ENCODE peak calls at places on chromosome 15, in four cellular contexts. M is HepG2, P is upper lobe of left lung, Z is right lobe of liver. S is an unnamed sample.

GRCh38 chr15:96345560-96346389 is 15.3 kb downstream of the NR2F2 start:
- DNase-seq in Z (peak; percentile 74), M (peak; percentile 47), P (peak; percentile 49), S (peak; percentile 67)

GRCh38 chr15:42915654-42916053 is 4.9 kb downstream of the TTBK2 start:
- DNase-seq in M (no peak), Z (no peak), P (no peak), S (no peak)

GRCh38 chr15:63420333-63420741 is 38.7 kb upstream of the CA12 start:
- DNase-seq in P (no peak), Z (peak; percentile 16), M (no peak), S (no peak)

GRCh38 chr15:66846031-66846430 is 144.0 kb downstream of the SMAD6 start:
- DNase-seq in M (no peak), Z (no peak), P (no peak), S (no peak)

GRCh38 chr15:68794869-68795268 is 25.8 kb downstream of the ANP32A start:
- DNase-seq in Z (no peak), P (no peak), M (peak; percentile 20), S (no peak)

GRCh38 chr15:96416934-96417759 is 86.6 kb downstream of the NR2F2 start:
- DNase-seq in M (no peak), Z (no peak), P (no peak), S (no peak)

GRCh38 chr15:100107151-100107550 is 234.6 kb downstream of the ADAMTS17 start:
- DNase-seq in P (no peak), Z (peak; percentile 24), M (no peak), S (no peak)

GRCh38 chr15:98154863-98155262 is 194.4 kb downstream of the ARRDC4 start:
- DNase-seq in M (no peak), P (no peak), Z (no peak), S (no peak)

GRCh38 chr15:71294636-71295241 is 179.5 kb downstream of the THSD4 start:
- DNase-seq in M (no peak), P (no peak), Z (peak; percentile 84), S (no peak)

GRCh38 chr15:64050281-64051092 is 4.2 kb upstream of the DAPK2 start:
- DNase-seq in P (peak; percentile 75), Z (peak; percentile 51), M (peak; percentile 46), S (no peak)

GRCh38 chr15:53978248-53978906 is at the start of gene UNC13C:
- DNase-seq in M (peak; percentile 1), P (peak; percentile 30), Z (no peak), S (peak; percentile 39)

GRCh38 chr15:82810061-82810862 is 834 bp downstream of the WHAMM start:
- DNase-seq in Z (peak; percentile 58), P (peak; percentile 26), M (peak; percentile 39), S (no peak)

GRCh38 chr15:71588746-71589145 is 221.6 kb upstream of the NR2E3 start:
- DNase-seq in M (peak; percentile 10), Z (no peak), P (no peak), S (no peak)

GRCh38 chr15:48388937-48389309 is 57.7 kb downstream of the DUT start:
- DNase-seq in Z (no peak), M (no peak), P (no peak), S (no peak)

GRCh38 chr15:98070132-98070531 is 109.6 kb downstream of the ARRDC4 start:
- DNase-seq in M (no peak), P (no peak), Z (no peak), S (no peak)

GRCh38 chr15:29471757-29472156 is 202.1 kb upstream of the NSMCE3 start:
- DNase-seq in P (no peak), M (no peak), Z (no peak), S (no peak)

GRCh38 chr15:72237286-72238224 is 6.6 kb upstream of the PKM start:
- DNase-seq in Z (no peak), P (peak; percentile 80), M (peak; percentile 85), S (peak; percentile 64)

GRCh38 chr15:99907698-99908097 is 174.5 kb upstream of the LYSMD4 start:
- DNase-seq in M (no peak), P (no peak), Z (no peak), S (no peak)

GRCh38 chr15:71397377-71397776 is 282.1 kb downstream of the THSD4 start:
- DNase-seq in M (no peak), P (peak; percentile 57), Z (no peak), S (no peak)

GRCh38 chr15:95291878-95292472 is 1038.5 kb upstream of the NR2F2 start:
- DNase-seq in M (peak; percentile 28), Z (no peak), P (no peak), S (no peak)

GRCh38 chr15:66748320-66748779 is 46.3 kb downstream of the SMAD6 start:
- DNase-seq in P (no peak), Z (no peak), M (no peak), S (no peak)

GRCh38 chr15:40016224-40016865 is 22.6 kb downstream of the SRP14 start:
- DNase-seq in Z (no peak), P (no peak), M (no peak), S (no peak)

GRCh38 chr15:72306211-72306785 is 13.7 kb downstream of the CELF6 start:
- DNase-seq in M (no peak), P (no peak), Z (peak; percentile 44), S (no peak)

GRCh38 chr15:101804375-101804774 is 1.1 kb downstream of the OR4F6 start:
- DNase-seq in P (no peak), Z (no peak), M (no peak), S (no peak)

GRCh38 chr15:66961407-66961884 is 104.0 kb upstream of the SMAD3 start:
- DNase-seq in P (no peak), M (no peak), Z (no peak), S (no peak)

GRCh38 chr15:58229297-58229768 is 91.2 kb downstream of the AQP9 start:
- DNase-seq in M (peak; percentile 47), Z (no peak), P (no peak), S (no peak)

GRCh38 chr15:52082197-52083036 is 30.2 kb downstream of the BCL2L10 start:
- DNase-seq in P (no peak), M (no peak), Z (no peak), S (no peak)

GRCh38 chr15:25830844-25831443 is 32.2 kb downstream of the ATP10A start:
- DNase-seq in P (no peak), M (no peak), Z (no peak), S (no peak)

GRCh38 chr15:99931703-99932603 is 198.7 kb upstream of the LYSMD4 start:
- DNase-seq in Z (no peak), P (no peak), M (no peak), S (no peak)

GRCh38 chr15:99998661-99999101 is 265.4 kb upstream of the LYSMD4 start:
- DNase-seq in Z (no peak), M (no peak), P (no peak), S (no peak)

GRCh38 chr15:25228261-25228660 is 210.6 kb downstream of the UBE3A start:
- DNase-seq in Z (no peak), M (no peak), P (no peak), S (no peak)

GRCh38 chr15:50884583-50884982 is 23.9 kb upstream of the AP4E1 start:
- DNase-seq in P (no peak), Z (no peak), M (no peak), S (no peak)

GRCh38 chr15:42091753-42092665 is 2.4 kb downstream of the PLA2G4D start:
- DNase-seq in P (no peak), M (peak; percentile 72), Z (no peak), S (no peak)

GRCh38 chr15:92652576-92652966 is 3.0 kb downstream of the FAM174B start:
- DNase-seq in P (no peak), M (no peak), Z (peak; percentile 24), S (no peak)
- H3K27ac ChIP-seq in P (no peak overlapping the region), M (no peak overlapping the region), Z (no peak overlapping the region), S (no peak overlapping the region)

DNA sequence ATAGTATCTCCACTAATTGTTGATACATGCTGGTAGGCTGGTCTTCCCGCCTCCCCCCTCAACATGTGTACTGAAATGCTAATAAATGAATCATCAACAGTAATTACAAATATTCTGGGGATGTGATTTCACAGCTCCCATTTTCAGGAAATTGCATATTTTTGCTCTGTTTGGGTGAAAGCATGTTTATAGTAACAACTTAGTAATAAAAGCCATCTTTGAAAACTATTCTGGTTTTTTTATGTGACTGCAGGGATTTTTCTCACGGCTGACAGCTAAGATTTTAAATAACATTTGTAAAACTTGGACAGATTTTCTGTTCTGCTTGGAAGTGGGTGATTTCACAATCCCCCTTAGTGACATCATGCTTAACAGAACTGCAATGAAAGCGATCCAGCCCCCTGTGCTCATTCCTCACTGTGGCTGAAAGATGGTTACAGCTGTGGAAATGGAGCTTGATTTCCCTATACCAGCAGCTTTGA is 25.6 kb upstream of the FAM174B start:
- DNase-seq in P (no peak), Z (no peak), M (no peak), S (peak; percentile 21)
- H3K4me3 ChIP-seq in P (no peak overlapping the region), Z (no peak overlapping the region), M (no peak overlapping the region), S (no peak overlapping the region)

DNA sequence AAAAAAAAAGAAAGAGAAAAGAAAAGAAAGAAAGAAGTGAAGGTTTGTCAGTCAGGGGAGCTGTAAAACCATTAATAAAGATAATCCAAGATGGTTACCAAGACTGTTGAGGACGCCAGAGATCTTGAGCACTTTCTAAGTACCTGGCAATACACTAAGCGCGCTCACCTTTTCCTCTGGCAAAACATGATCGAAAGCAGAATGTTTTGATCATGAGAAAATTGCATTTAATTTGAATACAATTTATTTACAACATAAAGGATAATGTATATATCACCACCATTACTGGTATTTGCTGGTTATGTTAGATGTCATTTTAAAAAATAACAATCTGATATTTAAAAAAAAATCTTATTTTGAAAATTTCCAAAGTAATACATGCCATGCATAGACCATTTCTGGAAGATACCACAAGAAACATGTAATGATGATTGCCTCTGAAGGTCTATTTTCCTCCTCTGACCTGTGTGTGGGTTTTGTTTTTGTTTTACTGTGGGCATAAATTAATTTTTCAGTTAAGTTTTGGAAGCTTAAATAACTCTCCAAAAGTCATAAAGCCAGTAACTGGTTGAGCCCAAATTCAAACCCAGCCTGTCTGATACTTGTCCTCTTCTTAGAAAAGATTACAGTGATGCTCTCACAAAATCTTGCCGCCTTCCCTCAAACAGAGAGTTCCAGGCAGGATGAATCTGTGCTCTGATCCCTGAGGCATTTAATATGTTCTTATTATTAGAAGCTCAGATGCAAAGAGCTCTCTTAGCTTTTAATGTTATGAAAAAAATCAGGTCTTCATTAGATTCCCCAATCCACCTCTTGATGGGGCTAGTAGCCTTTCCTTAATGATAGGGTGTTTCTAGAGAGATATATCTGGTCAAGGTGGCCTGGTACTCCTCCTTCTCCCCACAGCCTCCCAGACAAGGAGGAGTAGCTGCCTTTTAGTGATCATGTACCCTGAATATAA is 2.0 kb downstream of the B2M start:
- DNase-seq in Z (no peak), P (no peak), M (peak; percentile 27), S (no peak)
- TF ChIP-seq POLR2A in Z (no peak), P (peak; percentile 29), M (no peak), S (no peak)

GRCh38 chr15:31555022-31555421 is 228.4 kb downstream of the KLF13 start:
- DNase-seq in M (no peak), P (no peak), Z (no peak), S (no peak)

GRCh38 chr15:31552482-31553099 is 226.0 kb downstream of the KLF13 start:
- DNase-seq in Z (no peak), M (no peak), P (no peak), S (no peak)

GRCh38 chr15:31556494-31557150 is 230.0 kb downstream of the KLF13 start:
- DNase-seq in P (no peak), M (no peak), Z (no peak), S (no peak)

GRCh38 chr15:31551323-31551722 is 224.7 kb downstream of the KLF13 start:
- DNase-seq in M (no peak), P (no peak), Z (no peak), S (no peak)

GRCh38 chr15:31554261-31554660 is 227.6 kb downstream of the KLF13 start:
- DNase-seq in M (no peak), Z (no peak), P (no peak), S (no peak)
- H3K27ac ChIP-seq in M (no peak overlapping the region), Z (no peak overlapping the region), P (no peak overlapping the region), S (peak overlapping the region; percentile 72)

S was measured in gastrocnemius medialis.